ENCODE peak calls at places on chromosomes 1 and 21, in seven cellular contexts. H is fibroblast of lung, D is BJ, B is endodermal cell, C is endothelial cell of umbilical vein, Y is uterus, N is GM12865. T is an unnamed sample.

GRCh38 chr1:211329764-211330201 is 3.1 kb downstream of the TRAF5 start:
- DNase-seq in H (no peak), D (no peak), B (no peak), C (no peak), Y (no peak), N (peak; percentile 77), T (no peak)

GRCh38 chr1:1208713-1209433 is 2.5 kb upstream of the TNFRSF18 start:
- DNase-seq in H (no peak), D (no peak), B (no peak), C (no peak), Y (no peak), N (no peak), T (peak; percentile 40)

GRCh38 chr21:45168522-45168921 is 94.1 kb downstream of the ADARB1 start:
- DNase-seq in H (no peak), D (no peak), B (no peak), C (no peak), Y (no peak), N (no peak), T (no peak)

GRCh38 chr1:119702384-119702783 is 9.3 kb upstream of the PHGDH start:
- DNase-seq in H (peak; percentile 51), D (peak; percentile 42), B (no peak), C (no peak), Y (no peak), N (no peak), T (peak; percentile 76)

GRCh38 chr1:14602131-14602530 is 3.6 kb downstream of the KAZN start:
- DNase-seq in H (peak; percentile 36), D (no peak), B (no peak), C (no peak), Y (peak; percentile 48), N (no peak), T (peak; percentile 58)

GRCh38 chr1:41699861-41700248 is 215.4 kb upstream of the EDN2 start:
- DNase-seq in H (no peak), D (no peak), B (no peak), C (no peak), Y (no peak), N (no peak), T (no peak)

GRCh38 chr1:212699104-212699838 is 369 bp downstream of the BATF3 start:
- DNase-seq in H (peak; percentile 23), D (no peak), B (peak; percentile 91), C (peak; percentile 18), Y (peak; percentile 39), N (peak; percentile 78), T (peak; percentile 21)

GRCh38 chr1:225848044-225848955 is 33.9 kb downstream of the TMEM63A start:
- DNase-seq in H (no peak), D (no peak), B (no peak), C (no peak), Y (no peak), N (peak; percentile 59), T (peak; percentile 35)

GRCh38 chr1:41650176-41650519 is 165.7 kb upstream of the EDN2 start:
- DNase-seq in H (no peak), D (no peak), B (peak; percentile 62), C (no peak), Y (no peak), N (no peak), T (no peak)

GRCh38 chr21:46551636-46552241 is 53.1 kb downstream of the S100B start:
- DNase-seq in H (no peak), D (no peak), B (peak; percentile 62), C (no peak), Y (no peak), N (no peak), T (no peak)

DNA sequence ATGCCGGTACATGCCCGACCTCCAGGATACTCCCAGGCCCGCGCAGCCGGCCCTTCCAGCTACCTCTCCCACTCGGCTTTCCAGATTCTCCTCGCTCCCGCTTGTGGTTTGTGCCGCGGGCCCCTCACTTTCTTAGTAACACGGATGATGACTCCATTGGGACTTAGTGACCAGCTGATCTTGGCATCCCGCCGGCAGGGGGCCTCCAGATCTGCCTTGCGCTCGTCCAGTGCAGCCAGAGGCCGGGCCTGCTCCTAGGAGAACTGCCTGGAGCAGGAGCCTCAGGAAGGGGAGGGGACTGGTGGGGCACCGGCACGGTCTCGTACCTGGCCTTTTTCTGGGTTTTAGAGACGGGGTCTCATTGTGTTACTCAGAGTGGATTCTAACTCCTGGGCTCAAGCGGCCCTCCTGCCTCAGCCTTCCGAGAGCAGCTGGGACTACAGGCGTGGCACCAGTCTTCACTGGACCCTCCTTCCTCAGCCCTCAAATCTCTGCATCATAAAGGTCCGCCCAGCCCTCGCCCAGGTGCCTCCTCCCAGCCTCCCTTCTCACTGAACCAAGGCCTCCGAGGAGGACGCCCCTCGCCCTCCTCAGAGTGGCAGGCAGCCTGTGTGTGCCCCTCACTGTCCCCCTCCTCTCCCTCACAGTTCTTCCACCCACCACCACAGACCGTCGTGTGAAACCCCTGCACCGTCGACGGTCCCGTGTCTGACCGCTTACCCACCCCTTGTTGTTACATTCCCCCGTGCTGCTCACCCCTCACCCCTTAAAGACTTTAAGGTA is 78.6 kb downstream of the SLC25A24 start:
- DNase-seq in H (no peak), D (no peak), B (peak; percentile 91), C (no peak), Y (no peak), N (no peak), T (no peak)
- TF ChIP-seq CTCF in H (no peak), D (no peak), B (peak; percentile 80), C (peak; percentile 9), Y (no peak), N (no peak), T (no peak)

DNA sequence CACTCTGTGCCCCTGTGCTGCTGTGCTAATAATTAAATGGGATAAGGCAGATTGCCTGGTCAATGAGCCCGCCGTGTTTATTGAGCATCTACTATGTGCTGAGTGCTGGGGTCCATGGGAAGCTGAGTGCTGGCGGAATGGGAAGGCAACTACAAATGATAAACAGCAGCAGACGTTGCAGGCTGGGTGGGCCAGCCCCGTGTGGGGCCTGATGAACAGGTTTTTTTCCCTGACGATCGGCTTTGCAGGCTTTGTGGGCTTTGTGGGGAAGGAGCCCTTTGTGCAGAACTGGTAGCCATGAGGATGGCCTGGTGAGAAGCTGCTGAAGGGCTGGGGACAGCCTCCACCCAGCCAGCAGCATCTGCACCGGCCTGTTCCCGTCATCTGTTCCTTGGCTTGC is 3.5 kb downstream of the PDE9A start:
- DNase-seq in H (no peak), D (no peak), B (no peak), C (no peak), Y (no peak), N (no peak), T (no peak)
- H3K4me3 ChIP-seq in H (no peak overlapping the region), D (no peak overlapping the region), B (no peak overlapping the region), C (no peak overlapping the region), Y (no peak overlapping the region), N (no peak overlapping the region), T (no peak overlapping the region)

GRCh38 chr1:64161347-64162080 is 41.9 kb upstream of the UBE2U start:
- DNase-seq in H (peak; percentile 90), D (no peak), B (no peak), C (no peak), Y (no peak), N (no peak), T (peak; percentile 82)
- TF ChIP-seq CTCF in H (no peak), D (no peak), B (no peak), C (no peak), Y (no peak), N (no peak), T (no peak)

GRCh38 chr1:24204116-24204515 is 17.0 kb upstream of the IFNLR1 start:
- DNase-seq in H (no peak), D (no peak), B (no peak), C (no peak), Y (no peak), N (no peak), T (no peak)

GRCh38 chr1:24203404-24203803 is 16.3 kb upstream of the IFNLR1 start:
- DNase-seq in H (no peak), D (no peak), B (no peak), C (no peak), Y (no peak), N (peak; percentile 87), T (no peak)

GRCh38 chr1:24202556-24202955 is 15.5 kb upstream of the IFNLR1 start:
- DNase-seq in H (no peak), D (no peak), B (no peak), C (no peak), Y (no peak), N (no peak), T (no peak)

GRCh38 chr1:24202987-24203386 is 15.9 kb upstream of the IFNLR1 start:
- DNase-seq in H (no peak), D (no peak), B (no peak), C (no peak), Y (no peak), N (no peak), T (no peak)

DNA sequence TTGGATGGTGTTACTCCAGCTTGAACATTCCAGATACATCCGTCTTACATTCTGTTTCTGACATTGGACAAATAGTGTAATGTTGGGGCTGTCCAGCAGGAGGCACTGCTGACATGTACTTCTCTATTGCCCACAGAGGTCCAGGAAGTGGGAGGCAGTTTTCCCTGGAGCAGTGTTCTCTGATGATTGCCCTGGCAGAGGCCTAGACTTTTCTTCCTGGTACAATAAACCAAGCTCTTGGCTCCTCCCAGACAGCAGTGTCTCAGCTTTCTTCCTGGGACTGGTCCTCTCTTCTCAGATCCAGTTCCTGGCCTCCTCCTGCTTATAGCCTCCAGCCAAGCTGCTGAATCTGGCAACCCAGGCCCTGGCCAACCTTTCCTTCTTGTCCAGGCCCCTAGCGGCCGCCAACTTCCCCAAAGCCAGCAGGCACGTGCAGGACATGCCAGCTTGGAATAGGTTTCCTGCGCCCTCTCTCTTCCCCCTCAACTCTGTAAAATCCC is 14.9 kb upstream of the IFNLR1 start:
- DNase-seq in H (peak; percentile 92), D (peak; percentile 55), B (peak; percentile 96), C (peak; percentile 90), Y (peak; percentile 75), N (peak; percentile 78), T (peak; percentile 92)
- H3K4me3 ChIP-seq in H (no peak overlapping the region), D (no peak overlapping the region), B (no peak overlapping the region), C (no peak overlapping the region), Y (no peak overlapping the region), N (no peak overlapping the region), T (no peak overlapping the region)

DNA sequence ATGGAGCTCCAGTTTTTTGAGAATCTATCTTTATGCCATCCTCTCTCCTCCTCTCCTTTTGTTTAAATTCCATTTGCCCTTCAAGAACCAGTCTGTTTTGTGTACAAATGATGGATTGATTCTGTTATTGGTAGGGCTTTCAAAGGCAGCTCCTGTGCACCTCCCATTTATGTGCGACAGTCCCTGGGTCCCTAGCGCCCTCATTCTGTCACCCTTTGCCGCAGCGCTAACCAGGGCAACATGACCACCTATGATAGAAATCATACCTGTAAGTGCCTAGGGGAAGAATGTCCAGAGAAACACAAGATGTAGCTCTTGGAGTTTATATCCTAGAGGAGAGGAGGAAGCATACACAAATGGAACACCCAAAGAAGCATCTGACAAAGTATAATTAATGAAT is 138.8 kb downstream of the TNR start:
- DNase-seq in H (no peak), D (no peak), B (no peak), C (no peak), Y (no peak), N (no peak), T (no peak)
- TF ChIP-seq CTCF in H (no peak), D (no peak), B (no peak), C (no peak), Y (no peak), N (no peak), T (no peak)